ENCODE peak calls at places on chromosomes 11 and 22, in six cellular contexts. One of them, this sample, is unnamed.

GRCh38 chr11:40130427-40130826 is 1329.0 kb downstream of the LRRC4C start:
- DNase-seq in tibial nerve: no peak
- DNase-seq in pancreas: no peak
- DNase-seq in aorta: no peak
- DNase-seq in Caco-2: peak; percentile 6
- DNase-seq in MG63: no peak
- DNase-seq in this sample: no peak

GRCh38 chr11:64206457-64207246 is at the start of gene FERMT3:
- DNase-seq in tibial nerve: no peak
- DNase-seq in pancreas: peak; percentile 50
- DNase-seq in aorta: no peak
- DNase-seq in Caco-2: no peak
- DNase-seq in MG63: no peak
- DNase-seq in this sample: peak; percentile 56

GRCh38 chr22:43218786-43219185 is 31.9 kb upstream of the TTLL12 start:
- DNase-seq in tibial nerve: no peak
- DNase-seq in pancreas: no peak
- DNase-seq in aorta: no peak
- DNase-seq in Caco-2: no peak
- DNase-seq in MG63: no peak
- DNase-seq in this sample: no peak

GRCh38 chr11:35555238-35555887 is 29.9 kb upstream of the PAMR1 start:
- DNase-seq in tibial nerve: no peak
- DNase-seq in pancreas: no peak
- DNase-seq in aorta: no peak
- DNase-seq in Caco-2: no peak
- DNase-seq in MG63: no peak
- DNase-seq in this sample: no peak

GRCh38 chr22:37229012-37229804 is 14.9 kb downstream of the RAC2 start:
- DNase-seq in tibial nerve: no peak
- DNase-seq in pancreas: no peak
- DNase-seq in aorta: peak; percentile 70
- DNase-seq in Caco-2: no peak
- DNase-seq in MG63: peak; percentile 81
- DNase-seq in this sample: peak; percentile 4

GRCh38 chr11:8336356-8337114 is 72.9 kb upstream of the LMO1 start:
- DNase-seq in tibial nerve: no peak
- DNase-seq in pancreas: no peak
- DNase-seq in aorta: no peak
- DNase-seq in Caco-2: no peak
- DNase-seq in MG63: no peak
- DNase-seq in this sample: no peak

GRCh38 chr11:75191330-75191717 is 40.4 kb downstream of the SLCO2B1 start:
- DNase-seq in tibial nerve: no peak
- DNase-seq in pancreas: no peak
- DNase-seq in aorta: no peak
- DNase-seq in Caco-2: no peak
- DNase-seq in MG63: peak; percentile 9
- DNase-seq in this sample: no peak

GRCh38 chr11:71266114-71266833 is 13.9 kb upstream of the SHANK2 start:
- DNase-seq in tibial nerve: no peak
- DNase-seq in pancreas: no peak
- DNase-seq in aorta: no peak
- DNase-seq in Caco-2: no peak
- DNase-seq in MG63: no peak
- DNase-seq in this sample: no peak

GRCh38 chr11:59273008-59273841 is 60.5 kb upstream of the MPEG1 start:
- DNase-seq in tibial nerve: no peak
- DNase-seq in pancreas: no peak
- DNase-seq in aorta: no peak
- DNase-seq in Caco-2: no peak
- DNase-seq in MG63: no peak
- DNase-seq in this sample: no peak

GRCh38 chr11:1356007-1356435 is 33.7 kb upstream of the BRSK2 start:
- DNase-seq in tibial nerve: no peak
- DNase-seq in pancreas: no peak
- DNase-seq in aorta: peak; percentile 35
- DNase-seq in Caco-2: peak; percentile 54
- DNase-seq in MG63: no peak
- DNase-seq in this sample: no peak

GRCh38 chr22:30605449-30606110 is 1.4 kb upstream of the TCN2 start:
- DNase-seq in tibial nerve: no peak
- DNase-seq in pancreas: peak; percentile 60
- DNase-seq in aorta: no peak
- DNase-seq in Caco-2: peak; percentile 62
- DNase-seq in MG63: peak; percentile 27
- DNase-seq in this sample: peak; percentile 22

GRCh38 chr22:41308054-41308453 is 6.7 kb downstream of the ZC3H7B start:
- DNase-seq in tibial nerve: no peak
- DNase-seq in pancreas: no peak
- DNase-seq in aorta: no peak
- DNase-seq in Caco-2: no peak
- DNase-seq in MG63: no peak
- DNase-seq in this sample: no peak

GRCh38 chr11:59221438-59221837 is 8.7 kb upstream of the MPEG1 start:
- DNase-seq in tibial nerve: no peak
- DNase-seq in pancreas: no peak
- DNase-seq in aorta: no peak
- DNase-seq in Caco-2: no peak
- DNase-seq in MG63: peak; percentile 20
- DNase-seq in this sample: no peak

GRCh38 chr11:8168485-8169257 is at the start of gene RIC3:
- DNase-seq in tibial nerve: no peak
- DNase-seq in pancreas: peak; percentile 48
- DNase-seq in aorta: peak; percentile 81
- DNase-seq in Caco-2: no peak
- DNase-seq in MG63: no peak
- DNase-seq in this sample: no peak

GRCh38 chr22:21041937-21042336 is 3.8 kb upstream of the LRRC74B start:
- DNase-seq in tibial nerve: no peak
- DNase-seq in pancreas: no peak
- DNase-seq in aorta: no peak
- DNase-seq in Caco-2: no peak
- DNase-seq in MG63: peak; percentile 37
- DNase-seq in this sample: no peak

GRCh38 chr11:75717608-75718403 is at the start of gene MOGAT2:
- DNase-seq in tibial nerve: no peak
- DNase-seq in pancreas: no peak
- DNase-seq in aorta: no peak
- DNase-seq in Caco-2: no peak
- DNase-seq in MG63: no peak
- DNase-seq in this sample: no peak

GRCh38 chr22:36871669-36872081 is 10.9 kb downstream of the NCF4 start:
- DNase-seq in tibial nerve: no peak
- DNase-seq in pancreas: no peak
- DNase-seq in aorta: no peak
- DNase-seq in Caco-2: no peak
- DNase-seq in MG63: no peak
- DNase-seq in this sample: no peak

GRCh38 chr11:78189851-78190250 is 1.1 kb downstream of the USP35 start:
- DNase-seq in tibial nerve: no peak
- DNase-seq in pancreas: no peak
- DNase-seq in aorta: peak; percentile 70
- DNase-seq in Caco-2: no peak
- DNase-seq in MG63: no peak
- DNase-seq in this sample: no peak

GRCh38 chr11:45859661-45860140 is 12.4 kb downstream of the CRY2 start:
- DNase-seq in tibial nerve: peak; percentile 83
- DNase-seq in pancreas: peak; percentile 92
- DNase-seq in aorta: peak; percentile 97
- DNase-seq in Caco-2: no peak
- DNase-seq in MG63: peak; percentile 98
- DNase-seq in this sample: no peak

GRCh38 chr22:45262931-45263789 is 21.6 kb upstream of the UPK3A start:
- DNase-seq in tibial nerve: no peak
- DNase-seq in pancreas: no peak
- DNase-seq in aorta: peak; percentile 76
- DNase-seq in Caco-2: no peak
- DNase-seq in MG63: peak; percentile 45
- DNase-seq in this sample: no peak

GRCh38 chr11:100777118-100777517 is 90.0 kb downstream of the ARHGAP42 start:
- DNase-seq in tibial nerve: no peak
- DNase-seq in pancreas: no peak
- DNase-seq in aorta: no peak
- DNase-seq in Caco-2: peak; percentile 64
- DNase-seq in MG63: no peak
- DNase-seq in this sample: no peak
- H3K9me3 ChIP-seq in tibial nerve: no peaks in the 10 kb centered on the region
- H3K9me3 ChIP-seq in pancreas: no peaks in the 10 kb centered on the region
- H3K9me3 ChIP-seq in aorta: no peaks in the 10 kb centered on the region
- H3K9me3 ChIP-seq in Caco-2: no peaks in the 10 kb centered on the region
- H3K9me3 ChIP-seq in MG63: no peaks in the 10 kb centered on the region
- H3K9me3 ChIP-seq in this sample: no peaks in the 10 kb centered on the region

GRCh38 chr11:28140689-28141455 is 32.7 kb downstream of the METTL15 start:
- DNase-seq in tibial nerve: no peak
- DNase-seq in pancreas: no peak
- DNase-seq in aorta: no peak
- DNase-seq in Caco-2: no peak
- DNase-seq in MG63: no peak
- DNase-seq in this sample: no peak
- H3K9me3 ChIP-seq in tibial nerve: no peaks in the 10 kb centered on the region
- H3K9me3 ChIP-seq in pancreas: no peaks in the 10 kb centered on the region
- H3K9me3 ChIP-seq in aorta: peaks cover 4% of the 10 kb centered on the region
- H3K9me3 ChIP-seq in Caco-2: peaks cover 26% of the 10 kb centered on the region
- H3K9me3 ChIP-seq in MG63: peaks cover 4% of the 10 kb centered on the region
- H3K9me3 ChIP-seq in this sample: peaks cover 7% of the 10 kb centered on the region

GRCh38 chr11:119109843-119110242 is 2.7 kb downstream of the C2CD2L start:
- DNase-seq in tibial nerve: no peak
- DNase-seq in pancreas: no peak
- DNase-seq in aorta: no peak
- DNase-seq in Caco-2: no peak
- DNase-seq in MG63: no peak
- DNase-seq in this sample: no peak
- H3K9me3 ChIP-seq in tibial nerve: no peaks in the 10 kb centered on the region
- H3K9me3 ChIP-seq in pancreas: no peaks in the 10 kb centered on the region
- H3K9me3 ChIP-seq in aorta: no peaks in the 10 kb centered on the region
- H3K9me3 ChIP-seq in Caco-2: no peaks in the 10 kb centered on the region
- H3K9me3 ChIP-seq in MG63: no peaks in the 10 kb centered on the region
- H3K9me3 ChIP-seq in this sample: no peaks in the 10 kb centered on the region

GRCh38 chr22:49420651-49421050 is 407.0 kb downstream of the BRD1 start:
- DNase-seq in tibial nerve: no peak
- DNase-seq in pancreas: no peak
- DNase-seq in aorta: no peak
- DNase-seq in Caco-2: no peak
- DNase-seq in MG63: no peak
- DNase-seq in this sample: no peak
- H3K9me3 ChIP-seq in tibial nerve: no peaks in the 10 kb centered on the region
- H3K9me3 ChIP-seq in pancreas: no peaks in the 10 kb centered on the region
- H3K9me3 ChIP-seq in aorta: peaks cover 4% of the 10 kb centered on the region
- H3K9me3 ChIP-seq in Caco-2: no peaks in the 10 kb centered on the region
- H3K9me3 ChIP-seq in MG63: no peaks in the 10 kb centered on the region
- H3K9me3 ChIP-seq in this sample: no peaks in the 10 kb centered on the region

DNA sequence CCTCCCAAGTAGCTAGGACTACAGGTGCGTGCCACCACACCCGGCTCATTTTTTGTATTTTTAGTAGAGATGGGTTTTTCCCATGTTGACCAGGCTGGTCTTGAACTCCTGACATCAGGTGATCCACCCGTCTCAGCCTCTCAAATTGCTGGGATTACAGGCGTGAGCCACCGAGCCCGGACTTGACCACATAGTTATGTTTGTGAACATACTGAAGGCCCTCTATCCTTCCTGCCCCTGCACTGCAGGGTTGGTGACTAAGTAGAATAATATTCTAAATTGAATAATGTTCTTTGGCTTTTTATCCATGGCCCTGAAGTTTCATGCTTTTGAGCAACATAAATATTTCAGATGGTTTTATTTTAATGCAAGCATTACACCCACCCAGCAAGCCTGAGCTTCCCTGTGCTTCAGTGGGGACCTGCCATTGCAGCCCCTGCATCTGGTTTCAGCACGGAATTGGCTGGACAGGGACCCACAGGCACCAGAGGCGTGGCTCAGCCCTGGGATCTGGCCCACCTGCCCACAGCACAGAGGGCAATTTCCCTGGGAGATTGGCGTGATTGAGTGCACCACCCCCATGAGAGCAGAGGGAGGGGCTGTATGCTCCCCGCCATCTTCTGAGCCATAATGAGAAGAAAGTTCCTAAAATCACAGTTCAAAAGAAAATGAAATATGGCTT is 460.5 kb downstream of the BRD1 start:
- DNase-seq in tibial nerve: no peak
- DNase-seq in pancreas: no peak
- DNase-seq in aorta: peak; percentile 54
- DNase-seq in Caco-2: no peak
- DNase-seq in MG63: peak; percentile 54
- DNase-seq in this sample: no peak
- H3K9me3 ChIP-seq in tibial nerve: no peaks in the 10 kb centered on the region
- H3K9me3 ChIP-seq in pancreas: no peaks in the 10 kb centered on the region
- H3K9me3 ChIP-seq in aorta: no peaks in the 10 kb centered on the region
- H3K9me3 ChIP-seq in Caco-2: no peaks in the 10 kb centered on the region
- H3K9me3 ChIP-seq in MG63: no peaks in the 10 kb centered on the region
- H3K9me3 ChIP-seq in this sample: no peaks in the 10 kb centered on the region

GRCh38 chr11:133823211-133823610 is 22.1 kb downstream of the SPATA19 start:
- DNase-seq in tibial nerve: no peak
- DNase-seq in pancreas: no peak
- DNase-seq in aorta: no peak
- DNase-seq in Caco-2: no peak
- DNase-seq in MG63: no peak
- DNase-seq in this sample: no peak
- H3K9me3 ChIP-seq in tibial nerve: no peaks in the 10 kb centered on the region
- H3K9me3 ChIP-seq in pancreas: no peaks in the 10 kb centered on the region
- H3K9me3 ChIP-seq in aorta: no peaks in the 10 kb centered on the region
- H3K9me3 ChIP-seq in Caco-2: no peaks in the 10 kb centered on the region
- H3K9me3 ChIP-seq in MG63: no peaks in the 10 kb centered on the region
- H3K9me3 ChIP-seq in this sample: no peaks in the 10 kb centered on the region

GRCh38 chr22:23384899-23385298 is 195.2 kb downstream of the IGLL1 start:
- DNase-seq in tibial nerve: no peak
- DNase-seq in pancreas: no peak
- DNase-seq in aorta: peak; percentile 54
- DNase-seq in Caco-2: no peak
- DNase-seq in MG63: no peak
- DNase-seq in this sample: no peak

GRCh38 chr22:23383491-23384450 is 196.3 kb downstream of the IGLL1 start:
- DNase-seq in tibial nerve: no peak
- DNase-seq in pancreas: no peak
- DNase-seq in aorta: peak; percentile 73
- DNase-seq in Caco-2: no peak
- DNase-seq in MG63: no peak
- DNase-seq in this sample: no peak

GRCh38 chr22:23385301-23386244 is 194.5 kb downstream of the IGLL1 start:
- DNase-seq in tibial nerve: peak; percentile 78
- DNase-seq in pancreas: peak; percentile 67
- DNase-seq in aorta: peak; percentile 94
- DNase-seq in Caco-2: peak; percentile 89
- DNase-seq in MG63: peak; percentile 60
- DNase-seq in this sample: peak; percentile 65

GRCh38 chr22:23382796-23383195 is 197.3 kb downstream of the IGLL1 start:
- DNase-seq in tibial nerve: no peak
- DNase-seq in pancreas: no peak
- DNase-seq in aorta: peak; percentile 63
- DNase-seq in Caco-2: no peak
- DNase-seq in MG63: no peak
- DNase-seq in this sample: no peak

DNA sequence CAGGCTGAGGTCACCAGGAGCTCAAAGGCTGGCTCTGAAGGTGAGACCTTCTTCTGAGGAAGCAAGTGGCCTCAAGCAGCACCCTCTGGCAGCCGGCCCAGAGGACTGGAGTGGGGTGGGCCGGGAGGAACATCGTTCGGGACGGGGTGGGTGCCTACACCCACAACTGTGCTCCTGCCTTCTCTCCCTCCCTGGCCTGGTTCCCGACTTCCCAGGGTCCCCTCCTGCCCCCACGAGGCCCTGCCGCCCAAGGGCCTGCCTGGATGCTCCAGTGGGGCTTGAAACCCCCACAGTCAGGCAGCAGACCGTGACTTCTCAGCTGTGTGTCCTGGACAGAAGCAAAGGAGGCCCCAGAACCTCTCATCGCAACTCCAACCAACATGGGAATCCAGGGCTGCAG is 195.6 kb downstream of the IGLL1 start:
- DNase-seq in tibial nerve: no peak
- DNase-seq in pancreas: no peak
- DNase-seq in aorta: no peak
- DNase-seq in Caco-2: no peak
- DNase-seq in MG63: no peak
- DNase-seq in this sample: no peak
- H3K9me3 ChIP-seq in tibial nerve: no peaks in the 10 kb centered on the region
- H3K9me3 ChIP-seq in pancreas: no peaks in the 10 kb centered on the region
- H3K9me3 ChIP-seq in aorta: no peaks in the 10 kb centered on the region
- H3K9me3 ChIP-seq in Caco-2: no peaks in the 10 kb centered on the region
- H3K9me3 ChIP-seq in MG63: no peaks in the 10 kb centered on the region
- H3K9me3 ChIP-seq in this sample: no peaks in the 10 kb centered on the region